ENCODE peak calls at places on chromosomes 2 and 18, in eight cellular contexts. One of them, this sample, is unnamed.

GRCh38 chr2:30769891-30770462 is 37.3 kb downstream of the CAPN13 start:
- DNase-seq in AG09309: no peak
- DNase-seq in dorsolateral prefrontal cortex: no peak
- DNase-seq in HFFc6: no peak
- DNase-seq in uterus: no peak
- DNase-seq in heart right ventricle: no peak
- DNase-seq in psoas muscle: no peak
- DNase-seq in brain microvascular endothelial cell: no peak
- DNase-seq in this sample: no peak

GRCh38 chr2:30758315-30758714 is 48.9 kb downstream of the CAPN13 start:
- DNase-seq in AG09309: no peak
- DNase-seq in dorsolateral prefrontal cortex: peak; percentile 12
- DNase-seq in HFFc6: no peak
- DNase-seq in uterus: no peak
- DNase-seq in heart right ventricle: no peak
- DNase-seq in psoas muscle: no peak
- DNase-seq in brain microvascular endothelial cell: no peak
- DNase-seq in this sample: no peak

GRCh38 chr2:119315241-119315925 is 51.3 kb downstream of the C2orf76 start:
- DNase-seq in AG09309: no peak
- DNase-seq in dorsolateral prefrontal cortex: no peak
- DNase-seq in HFFc6: no peak
- DNase-seq in uterus: no peak
- DNase-seq in heart right ventricle: no peak
- DNase-seq in psoas muscle: no peak
- DNase-seq in brain microvascular endothelial cell: no peak
- DNase-seq in this sample: no peak

GRCh38 chr2:227127236-227127635 is 36.8 kb downstream of the COL4A4 start:
- DNase-seq in AG09309: no peak
- DNase-seq in dorsolateral prefrontal cortex: no peak
- DNase-seq in HFFc6: no peak
- DNase-seq in uterus: no peak
- DNase-seq in heart right ventricle: no peak
- DNase-seq in psoas muscle: no peak
- DNase-seq in brain microvascular endothelial cell: no peak
- DNase-seq in this sample: no peak

GRCh38 chr2:148927010-148927409 is 52.0 kb downstream of the KIF5C start:
- DNase-seq in AG09309: no peak
- DNase-seq in dorsolateral prefrontal cortex: no peak
- DNase-seq in HFFc6: no peak
- DNase-seq in uterus: no peak
- DNase-seq in heart right ventricle: no peak
- DNase-seq in psoas muscle: no peak
- DNase-seq in brain microvascular endothelial cell: no peak
- DNase-seq in this sample: no peak

GRCh38 chr2:14944562-14945346 is 312.2 kb downstream of the LRATD1 start:
- DNase-seq in AG09309: peak; percentile 1
- DNase-seq in dorsolateral prefrontal cortex: no peak
- DNase-seq in HFFc6: peak; percentile 13
- DNase-seq in uterus: no peak
- DNase-seq in heart right ventricle: no peak
- DNase-seq in psoas muscle: no peak
- DNase-seq in brain microvascular endothelial cell: peak; percentile 8
- DNase-seq in this sample: no peak

GRCh38 chr2:239012228-239012627 is 164.3 kb downstream of the TWIST2 start:
- DNase-seq in AG09309: no peak
- DNase-seq in dorsolateral prefrontal cortex: no peak
- DNase-seq in HFFc6: no peak
- DNase-seq in uterus: peak; percentile 10
- DNase-seq in heart right ventricle: no peak
- DNase-seq in psoas muscle: no peak
- DNase-seq in brain microvascular endothelial cell: no peak
- DNase-seq in this sample: no peak

GRCh38 chr18:34707670-34708069 is 2.4 kb upstream of the DTNA start:
- DNase-seq in AG09309: peak; percentile 73
- DNase-seq in dorsolateral prefrontal cortex: no peak
- DNase-seq in HFFc6: peak; percentile 91
- DNase-seq in uterus: peak; percentile 80
- DNase-seq in heart right ventricle: peak; percentile 82
- DNase-seq in psoas muscle: no peak
- DNase-seq in brain microvascular endothelial cell: peak; percentile 90
- DNase-seq in this sample: peak; percentile 47

GRCh38 chr2:212665948-212666347 is 127.3 kb upstream of the ERBB4 start:
- DNase-seq in AG09309: no peak
- DNase-seq in dorsolateral prefrontal cortex: no peak
- DNase-seq in HFFc6: no peak
- DNase-seq in uterus: no peak
- DNase-seq in heart right ventricle: no peak
- DNase-seq in psoas muscle: no peak
- DNase-seq in brain microvascular endothelial cell: no peak
- DNase-seq in this sample: no peak

GRCh38 chr18:45802814-45803492 is 22.5 kb upstream of the SIGLEC15 start:
- DNase-seq in AG09309: peak; percentile 94
- DNase-seq in dorsolateral prefrontal cortex: no peak
- DNase-seq in HFFc6: peak; percentile 98
- DNase-seq in uterus: no peak
- DNase-seq in heart right ventricle: no peak
- DNase-seq in psoas muscle: no peak
- DNase-seq in brain microvascular endothelial cell: peak; percentile 97
- DNase-seq in this sample: no peak

GRCh38 chr2:140585016-140585415 is 1545.8 kb downstream of the LRP1B start:
- DNase-seq in AG09309: no peak
- DNase-seq in dorsolateral prefrontal cortex: no peak
- DNase-seq in HFFc6: no peak
- DNase-seq in uterus: no peak
- DNase-seq in heart right ventricle: no peak
- DNase-seq in psoas muscle: no peak
- DNase-seq in brain microvascular endothelial cell: no peak
- DNase-seq in this sample: no peak

GRCh38 chr18:74226666-74227065 is 65.1 kb downstream of the CYB5A start:
- DNase-seq in AG09309: no peak
- DNase-seq in dorsolateral prefrontal cortex: no peak
- DNase-seq in HFFc6: no peak
- DNase-seq in uterus: no peak
- DNase-seq in heart right ventricle: no peak
- DNase-seq in psoas muscle: no peak
- DNase-seq in brain microvascular endothelial cell: no peak
- DNase-seq in this sample: no peak

GRCh38 chr2:99572380-99572779 is 82.6 kb upstream of the REV1 start:
- DNase-seq in AG09309: no peak
- DNase-seq in dorsolateral prefrontal cortex: peak; percentile 51
- DNase-seq in HFFc6: no peak
- DNase-seq in uterus: no peak
- DNase-seq in heart right ventricle: no peak
- DNase-seq in psoas muscle: no peak
- DNase-seq in brain microvascular endothelial cell: peak; percentile 4
- DNase-seq in this sample: no peak

GRCh38 chr18:63197246-63197791 is 122.2 kb downstream of the BCL2 start:
- DNase-seq in AG09309: no peak
- DNase-seq in dorsolateral prefrontal cortex: no peak
- DNase-seq in HFFc6: no peak
- DNase-seq in uterus: no peak
- DNase-seq in heart right ventricle: no peak
- DNase-seq in psoas muscle: no peak
- DNase-seq in brain microvascular endothelial cell: no peak
- DNase-seq in this sample: no peak

GRCh38 chr2:149617476-149617875 is 29.9 kb upstream of the MMADHC start:
- DNase-seq in AG09309: no peak
- DNase-seq in dorsolateral prefrontal cortex: no peak
- DNase-seq in HFFc6: no peak
- DNase-seq in uterus: no peak
- DNase-seq in heart right ventricle: no peak
- DNase-seq in psoas muscle: no peak
- DNase-seq in brain microvascular endothelial cell: no peak
- DNase-seq in this sample: no peak

DNA sequence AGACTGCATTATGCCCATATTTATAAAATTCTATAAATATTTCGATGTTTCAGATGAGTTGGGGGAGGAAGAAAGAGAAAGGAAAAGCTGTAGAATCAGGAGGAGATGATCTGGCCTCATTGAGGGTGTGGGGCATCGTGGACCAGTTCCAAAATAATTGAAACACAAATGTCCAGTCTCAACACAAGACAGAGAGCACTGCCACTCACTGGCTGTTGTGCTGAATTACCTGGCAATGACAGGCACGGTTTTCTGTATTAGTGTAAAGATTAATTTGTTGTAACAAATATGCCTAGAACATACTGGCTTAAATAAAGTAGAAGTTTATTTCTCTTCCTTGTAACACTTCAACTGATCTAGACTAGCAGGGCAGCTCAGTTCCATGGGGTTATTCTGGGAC is 24.1 kb downstream of the POLE4 start:
- DNase-seq in AG09309: no peak
- DNase-seq in dorsolateral prefrontal cortex: no peak
- DNase-seq in HFFc6: peak; percentile 28
- DNase-seq in uterus: no peak
- DNase-seq in heart right ventricle: no peak
- DNase-seq in psoas muscle: no peak
- DNase-seq in brain microvascular endothelial cell: no peak
- DNase-seq in this sample: no peak
- TF ChIP-seq CTCF in AG09309: peak; percentile 27
- TF ChIP-seq CTCF in dorsolateral prefrontal cortex: no peak
- TF ChIP-seq CTCF in HFFc6: peak; percentile 65
- TF ChIP-seq CTCF in uterus: no peak
- TF ChIP-seq CTCF in heart right ventricle: no peak
- TF ChIP-seq CTCF in psoas muscle: peak; percentile 6
- TF ChIP-seq CTCF in brain microvascular endothelial cell: peak; percentile 48
- TF ChIP-seq CTCF in this sample: no peak

GRCh38 chr2:37896319-37896718 is 28.8 kb upstream of the RMDN2 start:
- DNase-seq in AG09309: no peak
- DNase-seq in dorsolateral prefrontal cortex: no peak
- DNase-seq in HFFc6: no peak
- DNase-seq in uterus: no peak
- DNase-seq in heart right ventricle: no peak
- DNase-seq in psoas muscle: no peak
- DNase-seq in brain microvascular endothelial cell: no peak
- DNase-seq in this sample: no peak
- TF ChIP-seq CTCF in AG09309: peak; percentile 12
- TF ChIP-seq CTCF in dorsolateral prefrontal cortex: no peak
- TF ChIP-seq CTCF in HFFc6: no peak
- TF ChIP-seq CTCF in uterus: no peak
- TF ChIP-seq CTCF in heart right ventricle: no peak
- TF ChIP-seq CTCF in psoas muscle: no peak
- TF ChIP-seq CTCF in brain microvascular endothelial cell: peak; percentile 8
- TF ChIP-seq CTCF in this sample: no peak

GRCh38 chr2:67729474-67729873 is 332.3 kb downstream of the ETAA1 start:
- DNase-seq in AG09309: no peak
- DNase-seq in dorsolateral prefrontal cortex: no peak
- DNase-seq in HFFc6: no peak
- DNase-seq in uterus: no peak
- DNase-seq in heart right ventricle: no peak
- DNase-seq in psoas muscle: no peak
- DNase-seq in brain microvascular endothelial cell: no peak
- DNase-seq in this sample: no peak

GRCh38 chr2:67727623-67728022 is 330.5 kb downstream of the ETAA1 start:
- DNase-seq in AG09309: no peak
- DNase-seq in dorsolateral prefrontal cortex: no peak
- DNase-seq in HFFc6: no peak
- DNase-seq in uterus: no peak
- DNase-seq in heart right ventricle: no peak
- DNase-seq in psoas muscle: no peak
- DNase-seq in brain microvascular endothelial cell: no peak
- DNase-seq in this sample: no peak

DNA sequence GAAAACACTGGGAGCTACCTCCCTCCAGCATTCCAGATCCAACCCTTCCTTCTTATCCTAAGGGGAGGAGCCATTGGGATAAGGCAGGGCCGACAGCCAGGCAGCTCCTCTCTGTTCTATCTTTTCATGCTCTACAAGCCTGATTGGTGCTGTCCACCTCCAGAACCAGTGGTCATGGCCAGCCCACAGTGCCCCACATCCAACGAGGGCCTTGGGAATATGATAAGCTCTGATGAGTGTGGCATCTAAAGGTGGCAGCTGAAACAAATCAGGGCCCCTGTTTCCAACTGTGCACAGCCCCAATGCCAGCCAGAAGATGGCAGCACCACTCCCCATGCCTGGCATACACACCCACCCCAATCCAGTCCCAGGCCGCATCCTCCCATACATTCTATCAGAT is 329.3 kb downstream of the C1D start:
- DNase-seq in AG09309: no peak
- DNase-seq in dorsolateral prefrontal cortex: no peak
- DNase-seq in HFFc6: no peak
- DNase-seq in uterus: no peak
- DNase-seq in heart right ventricle: peak; percentile 8
- DNase-seq in psoas muscle: no peak
- DNase-seq in brain microvascular endothelial cell: peak; percentile 38
- DNase-seq in this sample: no peak
- TF ChIP-seq CTCF in AG09309: peak; percentile 41
- TF ChIP-seq CTCF in dorsolateral prefrontal cortex: peak; percentile 49
- TF ChIP-seq CTCF in HFFc6: peak; percentile 80
- TF ChIP-seq CTCF in uterus: no peak
- TF ChIP-seq CTCF in heart right ventricle: peak; percentile 43
- TF ChIP-seq CTCF in psoas muscle: no peak
- TF ChIP-seq CTCF in brain microvascular endothelial cell: peak; percentile 76
- TF ChIP-seq CTCF in this sample: no peak

DNA sequence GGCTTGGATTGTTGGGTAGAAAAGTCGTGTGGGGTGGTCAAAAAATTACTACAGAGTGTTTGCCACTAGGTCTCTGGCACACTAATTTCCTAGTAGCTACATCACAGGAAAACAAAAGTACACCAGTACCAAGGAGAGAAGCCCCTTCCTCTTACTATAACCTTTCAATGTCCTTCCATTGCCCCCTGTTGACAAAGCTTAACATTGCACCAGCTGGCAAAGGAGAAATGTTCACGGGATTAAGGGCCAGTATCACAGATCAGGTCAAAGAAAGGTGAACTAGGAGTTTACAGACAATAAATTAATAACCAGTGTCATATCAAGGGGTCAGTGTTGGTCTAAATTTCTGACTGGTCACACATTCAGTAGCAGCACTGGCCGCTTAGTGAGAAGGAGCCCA is 1139.6 kb upstream of the FAM98A start:
- DNase-seq in AG09309: no peak
- DNase-seq in dorsolateral prefrontal cortex: no peak
- DNase-seq in HFFc6: no peak
- DNase-seq in uterus: no peak
- DNase-seq in heart right ventricle: no peak
- DNase-seq in psoas muscle: no peak
- DNase-seq in brain microvascular endothelial cell: no peak
- DNase-seq in this sample: no peak
- TF ChIP-seq CTCF in AG09309: no peak
- TF ChIP-seq CTCF in dorsolateral prefrontal cortex: no peak
- TF ChIP-seq CTCF in HFFc6: no peak
- TF ChIP-seq CTCF in uterus: no peak
- TF ChIP-seq CTCF in heart right ventricle: no peak
- TF ChIP-seq CTCF in psoas muscle: no peak
- TF ChIP-seq CTCF in brain microvascular endothelial cell: no peak
- TF ChIP-seq CTCF in this sample: no peak

DNA sequence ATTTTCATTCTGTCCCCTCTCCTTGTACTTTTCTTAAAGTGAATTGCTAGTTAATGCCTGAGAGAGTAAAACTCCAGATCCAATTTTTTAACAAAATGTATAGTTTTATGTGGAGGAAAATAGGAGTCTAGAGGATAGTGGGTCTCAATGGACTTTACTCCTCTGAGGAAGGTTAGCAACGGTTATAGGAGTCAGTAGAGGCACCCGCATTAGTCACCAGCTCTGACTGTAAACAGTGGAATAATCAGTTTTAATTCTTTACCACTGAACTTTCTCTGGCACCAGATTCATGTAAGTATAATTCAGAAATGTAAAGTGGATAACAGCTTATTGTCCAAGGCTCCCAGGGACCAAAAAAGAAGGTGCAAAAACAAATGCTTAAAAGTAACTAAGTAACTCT is 38.7 kb upstream of the HNMT start:
- DNase-seq in AG09309: no peak
- DNase-seq in dorsolateral prefrontal cortex: no peak
- DNase-seq in HFFc6: no peak
- DNase-seq in uterus: no peak
- DNase-seq in heart right ventricle: no peak
- DNase-seq in psoas muscle: no peak
- DNase-seq in brain microvascular endothelial cell: no peak
- DNase-seq in this sample: no peak
- TF ChIP-seq CTCF in AG09309: no peak
- TF ChIP-seq CTCF in dorsolateral prefrontal cortex: no peak
- TF ChIP-seq CTCF in HFFc6: no peak
- TF ChIP-seq CTCF in uterus: no peak
- TF ChIP-seq CTCF in heart right ventricle: no peak
- TF ChIP-seq CTCF in psoas muscle: no peak
- TF ChIP-seq CTCF in brain microvascular endothelial cell: no peak
- TF ChIP-seq CTCF in this sample: no peak

This sample was measured in mesothelial cell of epicardium.